ENCODE peak calls at places on chromosome 1, in five cellular contexts. G, E, K, R and U are unnamed samples.

GRCh38 chr1:196590959-196591358 is 17.3 kb downstream of the KCNT2 start:
- DNase-seq in G (no peak), E (no peak), K (no peak), R (no peak), U (no peak)

GRCh38 chr1:12076425-12077005 is 13.4 kb downstream of the TNFRSF8 start:
- DNase-seq in G (no peak), E (no peak), K (no peak), R (peak; percentile 23), U (no peak)

GRCh38 chr1:55559111-55559510 is 343.9 kb upstream of the USP24 start:
- DNase-seq in G (no peak), E (no peak), K (no peak), R (no peak), U (no peak)

GRCh38 chr1:21754583-21754982 is 28.4 kb downstream of the USP48 start:
- DNase-seq in G (no peak), E (no peak), K (no peak), R (no peak), U (no peak)

GRCh38 chr1:12059722-12060464 is 3.2 kb upstream of the TNFRSF8 start:
- DNase-seq in G (no peak), E (no peak), K (no peak), R (no peak), U (no peak)

GRCh38 chr1:59455206-59455605 is 158.3 kb downstream of the FGGY start:
- DNase-seq in G (no peak), E (no peak), K (no peak), R (peak; percentile 49), U (no peak)

GRCh38 chr1:77459881-77460280 is 178.1 kb downstream of the AK5 start:
- DNase-seq in G (no peak), E (no peak), K (no peak), R (peak; percentile 25), U (no peak)

GRCh38 chr1:75811211-75811981 is 14.7 kb downstream of the MSH4 start:
- DNase-seq in G (no peak), E (no peak), K (no peak), R (peak; percentile 42), U (no peak)

GRCh38 chr1:156076609-156077429 is 5.4 kb downstream of the MEX3A start:
- DNase-seq in G (no peak), E (peak; percentile 63), K (no peak), R (no peak), U (no peak)

GRCh38 chr1:223177681-223178080 is 34.6 kb upstream of the TLR5 start:
- DNase-seq in G (peak; percentile 55), E (peak; percentile 15), K (peak; percentile 83), R (no peak), U (no peak)

GRCh38 chr1:51517361-51518032 is 1.6 kb downstream of the EPS15 start:
- DNase-seq in G (peak; percentile 40), E (no peak), K (peak; percentile 53), R (peak; percentile 59), U (no peak)

GRCh38 chr1:103529746-103530145 is 4.2 kb downstream of the RNPC3 start:
- DNase-seq in G (no peak), E (no peak), K (no peak), R (no peak), U (no peak)

GRCh38 chr1:205976708-205977107 is 26.5 kb downstream of the RAB7B start:
- DNase-seq in G (no peak), E (peak; percentile 81), K (no peak), R (peak; percentile 45), U (no peak)

GRCh38 chr1:9700340-9700739 is 48.8 kb downstream of the PIK3CD start:
- DNase-seq in G (no peak), E (no peak), K (no peak), R (peak; percentile 32), U (peak; percentile 50)

GRCh38 chr1:21508580-21509350 is 458 bp upstream of the ALPL start:
- DNase-seq in G (peak; percentile 32), E (peak; percentile 68), K (peak; percentile 34), R (peak; percentile 55), U (no peak)

GRCh38 chr1:202680586-202681352 is 29.5 kb downstream of the SYT2 start:
- DNase-seq in G (no peak), E (no peak), K (no peak), R (no peak), U (no peak)

GRCh38 chr1:16046865-16047264 is 3.3 kb downstream of the CLCNKB start:
- DNase-seq in G (no peak), E (no peak), K (no peak), R (peak; percentile 22), U (no peak)
- H3K4me3 ChIP-seq in G (no peak overlapping the region), E (no peak overlapping the region), K (no peak overlapping the region), R (no peak overlapping the region), U (no peak overlapping the region)

GRCh38 chr1:158520955-158521665 is 33.1 kb downstream of the OR6Y1 start:
- DNase-seq in G (no peak), E (no peak), K (no peak), R (no peak), U (no peak)

GRCh38 chr1:158521666-158522058 is 32.5 kb downstream of the OR6Y1 start:
- DNase-seq in G (no peak), E (no peak), K (no peak), R (no peak), U (no peak)

GRCh38 chr1:158516966-158517365 is 37.2 kb downstream of the OR6Y1 start:
- DNase-seq in G (no peak), E (no peak), K (no peak), R (no peak), U (no peak)

DNA sequence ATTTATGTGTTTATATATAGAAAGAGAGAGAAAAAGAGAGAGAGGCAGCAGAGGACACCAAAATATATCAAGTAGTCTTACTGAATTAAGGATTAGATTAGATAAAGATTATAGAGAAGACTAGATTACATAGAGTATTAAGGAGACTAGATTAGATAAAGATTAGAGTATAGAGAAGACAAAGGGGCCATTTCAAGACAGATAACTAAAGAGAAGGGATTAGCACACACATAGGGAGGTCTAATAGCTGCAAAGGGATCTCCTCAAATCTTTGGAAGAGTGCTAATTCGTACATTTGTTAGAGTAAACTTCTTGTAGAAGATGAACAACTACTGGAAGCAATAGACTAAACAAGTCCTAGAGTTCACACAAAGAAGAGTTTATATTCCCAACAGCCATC is 34.2 kb downstream of the OR6Y1 start:
- DNase-seq in G (no peak), E (no peak), K (no peak), R (no peak), U (no peak)
- TF ChIP-seq CTCF in G (no peak), E (no peak), K (no peak), R (no peak), U (no peak)

GRCh38 chr1:39640861-39641260 is 1.4 kb upstream of the HEYL start:
- DNase-seq in G (no peak), E (no peak), K (no peak), R (no peak), U (no peak)

GRCh38 chr1:39635871-39636210 is 3.6 kb downstream of the HEYL start:
- DNase-seq in G (no peak), E (no peak), K (no peak), R (no peak), U (no peak)

GRCh38 chr1:39639333-39640130 is at the start of gene HEYL:
- DNase-seq in G (peak; percentile 74), E (peak; percentile 81), K (no peak), R (peak; percentile 37), U (no peak)

GRCh38 chr1:39637301-39637700 is 2.1 kb downstream of the HEYL start:
- DNase-seq in G (no peak), E (no peak), K (no peak), R (no peak), U (no peak)

GRCh38 chr1:39638965-39639332 is 494 bp downstream of the HEYL start:
- DNase-seq in G (no peak), E (no peak), K (no peak), R (no peak), U (no peak)
- H3K4me3 ChIP-seq in G (peak overlapping the region; percentile 91), E (peak overlapping the region; percentile 62), K (no peak overlapping the region), R (peak overlapping the region; percentile 1), U (no peak overlapping the region)

GRCh38 chr1:113388017-113388620 is 2.2 kb upstream of the MAGI3 start:
- DNase-seq in G (no peak), E (no peak), K (no peak), R (no peak), U (no peak)

GRCh38 chr1:113389356-113389952 is 861 bp upstream of the MAGI3 start:
- DNase-seq in G (no peak), E (no peak), K (no peak), R (no peak), U (no peak)

GRCh38 chr1:113389953-113390834 is at the start of gene MAGI3:
- DNase-seq in G (peak; percentile 97), E (peak; percentile 98), K (peak; percentile 95), R (peak; percentile 99), U (peak; percentile 91)

GRCh38 chr1:113390871-113391642 is 742 bp downstream of the MAGI3 start:
- DNase-seq in G (peak; percentile 41), E (peak; percentile 28), K (peak; percentile 13), R (peak; percentile 24), U (no peak)

DNA sequence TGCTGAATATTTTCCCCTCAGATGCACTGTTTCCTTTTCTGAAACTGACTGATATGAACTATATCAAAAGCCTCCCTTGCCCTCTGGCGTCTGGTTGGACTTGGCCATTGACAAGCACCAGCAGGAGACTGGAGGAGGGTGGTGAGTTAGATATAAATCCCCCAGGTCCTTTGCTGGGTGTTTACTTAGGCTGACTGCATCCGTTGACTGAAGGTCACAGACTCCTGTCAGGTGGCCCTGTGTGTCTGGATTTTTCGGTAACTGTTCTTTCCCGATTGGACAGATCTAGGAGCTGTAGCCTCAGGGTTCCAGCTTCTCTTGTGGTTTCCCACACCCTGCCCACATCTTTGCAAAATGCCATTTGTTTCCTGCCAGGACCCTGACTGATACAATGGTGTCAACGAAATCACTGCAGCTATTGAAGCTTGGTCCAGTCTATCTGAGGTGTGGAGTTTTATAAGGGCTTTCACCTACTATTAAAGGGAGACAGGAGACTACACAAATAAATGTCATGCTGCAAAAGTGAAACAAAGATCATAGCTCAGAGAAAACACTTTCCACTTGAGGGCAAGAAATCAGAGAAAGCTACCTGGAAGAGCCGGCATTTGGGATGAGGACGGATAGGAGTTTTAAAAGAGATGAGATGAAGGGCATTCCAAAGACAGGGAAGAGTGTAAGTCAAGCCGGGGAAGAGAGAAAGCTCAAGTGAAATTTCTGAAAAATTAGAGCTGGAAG is 1.5 kb upstream of the MAGI3 start:
- DNase-seq in G (no peak), E (peak; percentile 42), K (no peak), R (no peak), U (no peak)
- TF ChIP-seq CTCF in G (no peak), E (peak; percentile 25), K (no peak), R (no peak), U (no peak)

GRCh38 chr1:226372885-226373284 is 35.0 kb downstream of the PARP1 start:
- DNase-seq in G (no peak), E (peak; percentile 55), K (no peak), R (no peak), U (no peak)
- H3K4me3 ChIP-seq in G (no peak overlapping the region), E (no peak overlapping the region), K (no peak overlapping the region), R (no peak overlapping the region), U (no peak overlapping the region)